ENCODE peak calls at places on chromosomes 6 and 20, in five cellular contexts. S is brain microvascular endothelial cell, U is fibroblast of gingiva, Q is esophagus muscularis mucosa, A is GM04503. F is an unnamed sample.

GRCh38 chr6:22117663-22118062 is 179.2 kb downstream of the PRL start:
- DNase-seq in Q (no peak), U (no peak), A (no peak), S (no peak), F (no peak)

GRCh38 chr20:34516874-34517542 is 786 bp downstream of the DYNLRB1 start:
- DNase-seq in S (no peak), U (no peak), Q (no peak), A (no peak), F (peak)

GRCh38 chr20:3714092-3714491 is 1.7 kb upstream of the SIGLEC1 start:
- DNase-seq in U (no peak), Q (no peak), S (no peak), A (no peak), F (no peak)

GRCh38 chr6:52546678-52547077 is 30.2 kb downstream of the TRAM2 start:
- DNase-seq in Q (no peak), S (no peak), U (no peak), A (no peak), F (no peak)

GRCh38 chr20:54532573-54532972 is 57.2 kb downstream of the DOK5 start:
- DNase-seq in A (no peak), S (no peak), Q (no peak), U (no peak), F (no peak)

GRCh38 chr6:10837692-10837996 is 695 bp downstream of the MAK start:
- DNase-seq in Q (no peak), A (no peak), U (no peak), S (peak), F (peak)

GRCh38 chr6:132650413-132650812 is 8.6 kb downstream of the TAAR1 start:
- DNase-seq in U (no peak), S (no peak), A (no peak), Q (no peak), F (no peak)

GRCh38 chr20:62362590-62362940 is 4.5 kb downstream of the LAMA5 start:
- DNase-seq in U (no peak), Q (no peak), A (no peak), S (no peak), F (no peak)

GRCh38 chr20:64158346-64159285 is 5.6 kb upstream of the MYT1 start:
- DNase-seq in U (no peak), A (no peak), S (no peak), Q (no peak), F (no peak)

GRCh38 chr6:106516629-106517028 is 112.7 kb downstream of the RTN4IP1 start:
- DNase-seq in A (no peak), U (no peak), S (no peak), Q (no peak), F (no peak)

GRCh38 chr6:52183131-52183530 is 3.0 kb upstream of the IL17A start:
- DNase-seq in Q (no peak), A (no peak), U (no peak), S (no peak), F (no peak)

GRCh38 chr6:10322991-10323390 is 91.9 kb downstream of the TFAP2A start:
- DNase-seq in U (no peak), Q (no peak), S (no peak), A (no peak), F (no peak)

GRCh38 chr6:169527306-169527705 is 174.5 kb downstream of the WDR27 start:
- DNase-seq in S (no peak), Q (no peak), U (peak), A (no peak), F (peak)

GRCh38 chr20:43728686-43729255 is 2.0 kb upstream of the GTSF1L start:
- DNase-seq in U (no peak), S (no peak), A (no peak), Q (no peak), F (no peak)

GRCh38 chr6:133202610-133203343 is 38.4 kb upstream of the EYA4 start:
- DNase-seq in S (no peak), U (peak), Q (no peak), A (no peak), F (no peak)

GRCh38 chr6:6818078-6818639 is 229.6 kb downstream of the LY86 start:
- DNase-seq in U (no peak), Q (no peak), A (no peak), S (no peak), F (no peak)

GRCh38 chr20:34629904-34630303 is 47.0 kb downstream of the PIGU start:
- DNase-seq in U (no peak), S (no peak), A (no peak), Q (no peak), F (no peak)

GRCh38 chr6:36289281-36290018 is 19.6 kb downstream of the PNPLA1 start:
- DNase-seq in S (no peak), A (no peak), U (no peak), Q (no peak), F (no peak)

GRCh38 chr6:45464685-45465084 is 87.0 kb upstream of the SUPT3H start:
- DNase-seq in Q (no peak), A (no peak), U (no peak), S (no peak), F (no peak)

GRCh38 chr20:51457281-51457932 is 85.1 kb downstream of the NFATC2 start:
- DNase-seq in A (no peak), Q (no peak), U (peak), S (peak), F (peak)

GRCh38 chr6:80658926-80659325 is 552.5 kb downstream of the BCKDHB start:
- DNase-seq in U (no peak), A (no peak), Q (no peak), S (no peak), F (no peak)

GRCh38 chr6:31544676-31545075 is 1.7 kb downstream of the ATP6V1G2 start:
- DNase-seq in S (no peak), A (no peak), Q (no peak), U (no peak), F (no peak)

GRCh38 chr6:50087231-50087954 is 37.7 kb upstream of the DEFB112 start:
- DNase-seq in Q (no peak), U (peak), A (peak), S (peak), F (peak)

GRCh38 chr6:132005177-132005576 is 54.0 kb upstream of the CCN2 start:
- DNase-seq in S (no peak), Q (no peak), A (no peak), U (no peak), F (no peak)

GRCh38 chr20:5504061-5504739 is 187.4 kb upstream of the PROKR2 start:
- DNase-seq in Q (peak), U (peak), S (peak), A (no peak), F (peak)

GRCh38 chr6:12138377-12138776 is 126.3 kb downstream of the HIVEP1 start:
- DNase-seq in Q (no peak), A (no peak), S (no peak), U (no peak), F (no peak)

GRCh38 chr20:62156592-62157386 is 13.2 kb downstream of the SS18L1 start:
- DNase-seq in S (peak), U (peak), Q (no peak), A (no peak), F (peak)

GRCh38 chr6:3229566-3230274 is 2.3 kb upstream of the TUBB2B start:
- DNase-seq in U (no peak), S (no peak), A (no peak), Q (no peak), F (no peak)

GRCh38 chr20:63016514-63017075 is 9.8 kb upstream of the BHLHE23 start:
- DNase-seq in A (no peak), S (no peak), U (no peak), Q (no peak), F (no peak)

GRCh38 chr6:165791876-165792437 is 128.9 kb upstream of the PDE10A start:
- DNase-seq in U (no peak), S (no peak), Q (peak), A (no peak), F (no peak)

GRCh38 chr6:15606347-15606746 is 56.5 kb downstream of the DTNBP1 start:
- DNase-seq in Q (no peak), U (no peak), S (no peak), A (no peak), F (no peak)

GRCh38 chr20:64244870-64245603 is 10.5 kb upstream of the PCMTD2 start:
- DNase-seq in S (no peak), A (no peak), Q (no peak), U (no peak), F (no peak)

GRCh38 chr6:69370763-69371162 is 426.0 kb downstream of the LMBRD1 start:
- DNase-seq in U (no peak), Q (no peak), S (no peak), A (no peak), F (no peak)

GRCh38 chr20:56631318-56631989 is 2.3 kb downstream of the TFAP2C start:
- DNase-seq in Q (no peak), U (no peak), A (no peak), S (no peak), F (no peak)

GRCh38 chr6:151317206-151317994 is 74.0 kb downstream of the ZBTB2 start:
- DNase-seq in U (peak), A (peak), Q (no peak), S (peak), F (peak)

GRCh38 chr6:152314483-152314832 is 322.7 kb downstream of the SYNE1 start:
- DNase-seq in Q (no peak), S (no peak), U (no peak), A (no peak), F (no peak)